ENCODE peak calls at places on chromosomes 16 and 17, in nine cellular contexts. C is HFFc6; S is LoVo; V is CD8-positive, alpha-beta T cell; B is NCI-H2227 treated with DMSO at 0.1 percent for 48 hours; W is heart left ventricle; P is activated CD4-positive, alpha-beta T cell treated with anti-CD3 and anti-CD28 coated beads for 48 hours; H is NCI-H460; J is neural crest cell. N is an unnamed sample.

GRCh38 chr17:7014995-7015586 is 2.7 kb downstream of the RNASEK start:
- DNase-seq in C (peak), S (no peak), V (peak), B (no peak), W (no peak), P (peak), H (no peak), J (no peak), N (no peak)

GRCh38 chr17:80176757-80177156 is 6.9 kb downstream of the CARD14 start:
- DNase-seq in C (no peak), S (no peak), V (no peak), B (no peak), W (no peak), P (no peak), H (no peak), J (no peak), N (no peak)

GRCh38 chr16:4393243-4393606 is 21.6 kb downstream of the VASN start:
- DNase-seq in C (peak), S (no peak), V (no peak), B (no peak), W (no peak), P (no peak), H (no peak), J (no peak), N (peak)

GRCh38 chr16:3642397-3643094 is 11.9 kb upstream of the DNASE1 start:
- DNase-seq in C (no peak), S (no peak), V (no peak), B (no peak), W (no peak), P (no peak), H (no peak), J (no peak), N (peak)

GRCh38 chr16:72705806-72706205 is 342.1 kb downstream of the ZFHX3 start:
- DNase-seq in C (no peak), S (no peak), V (no peak), B (no peak), W (no peak), P (no peak), H (no peak), J (no peak), N (no peak)

GRCh38 chr17:51734462-51734861 is 424.1 kb downstream of the CA10 start:
- DNase-seq in C (no peak), S (no peak), V (no peak), B (no peak), W (no peak), P (peak), H (no peak), J (no peak), N (no peak)

GRCh38 chr16:30896890-30897730 is 696 bp downstream of the CTF1 start:
- DNase-seq in C (peak), S (no peak), V (peak), B (peak), W (peak), P (peak), H (peak), J (peak), N (peak)

GRCh38 chr17:49746791-49747490 is 17.0 kb downstream of the FAM117A start:
- DNase-seq in C (no peak), S (no peak), V (no peak), B (no peak), W (no peak), P (no peak), H (no peak), J (no peak), N (no peak)

GRCh38 chr16:55700961-55701360 is 45.2 kb downstream of the SLC6A2 start:
- DNase-seq in C (no peak), S (no peak), V (no peak), B (no peak), W (no peak), P (no peak), H (no peak), J (no peak), N (no peak)

GRCh38 chr17:50423553-50424159 is 2.4 kb upstream of the ACSF2 start:
- DNase-seq in C (peak), S (peak), V (no peak), B (peak), W (no peak), P (no peak), H (no peak), J (no peak), N (peak)